ENCODE peak calls at places on chromosomes 12 and 14, in seven cellular contexts. S is activated naive CD4-positive, alpha-beta T cell treated with anti-CD3 and anti-CD28 coated beads, Interleukin-2, amount 10 ng/mL, durations not matched to agents 7 days and 5 days; T is frontal cortex; L is fibroblast of mammary gland; N is T follicular helper cell; R is HTR-8/SVneo; C is gastrocnemius medialis. X is an unnamed sample.

GRCh38 chr12:116924558-116925453 is 14.1 kb downstream of the FBXW8 start:
- DNase-seq in S (peak; percentile 76), T (no peak), L (peak; percentile 94), N (peak; percentile 31), R (peak; percentile 45), C (no peak), X (peak; percentile 53)

GRCh38 chr14:99592394-99592793 is 11.6 kb downstream of the CCDC85C start:
- DNase-seq in S (no peak), T (no peak), L (no peak), N (no peak), R (no peak), C (no peak), X (no peak)

GRCh38 chr14:64639340-64639821 is 64.8 kb upstream of the PLEKHG3 start:
- DNase-seq in S (no peak), T (no peak), L (no peak), N (no peak), R (no peak), C (no peak), X (no peak)

GRCh38 chr12:124311292-124312109 is 16.6 kb downstream of the RFLNA start:
- DNase-seq in S (no peak), T (no peak), L (no peak), N (no peak), R (no peak), C (no peak), X (no peak)

GRCh38 chr14:60970146-60970545 is 10.7 kb downstream of the TRMT5 start:
- DNase-seq in S (no peak), T (no peak), L (no peak), N (no peak), R (no peak), C (no peak), X (no peak)

GRCh38 chr12:49796606-49797451 is 31.4 kb downstream of the NCKAP5L start:
- DNase-seq in S (no peak), T (no peak), L (no peak), N (no peak), R (no peak), C (no peak), X (no peak)

GRCh38 chr14:49892301-49892635 is 614 bp upstream of the ARF6 start:
- DNase-seq in S (peak; percentile 67), T (peak; percentile 62), L (peak; percentile 90), N (peak; percentile 34), R (peak; percentile 76), C (peak; percentile 43), X (peak; percentile 32)

GRCh38 chr14:86055512-86055911 is 525.6 kb downstream of the FLRT2 start:
- DNase-seq in S (no peak), T (no peak), L (peak; percentile 28), N (no peak), R (peak; percentile 9), C (no peak), X (no peak)

GRCh38 chr12:132393991-132394949 is 64.9 kb upstream of the GALNT9 start:
- DNase-seq in S (no peak), T (no peak), L (no peak), N (no peak), R (peak; percentile 37), C (no peak), X (no peak)

GRCh38 chr14:22047105-22047504 is 373.5 kb upstream of the OR4E1 start:
- DNase-seq in S (peak; percentile 53), T (peak; percentile 3), L (no peak), N (peak; percentile 8), R (no peak), C (no peak), X (no peak)

GRCh38 chr14:55500219-55500701 is 59.8 kb upstream of the TBPL2 start:
- DNase-seq in S (no peak), T (no peak), L (no peak), N (no peak), R (no peak), C (no peak), X (no peak)

X was measured in T-helper 22 cell.